ENCODE peak calls at places on chromosomes 2 and 18, in six cellular contexts. M, W, J, H, A and Q are unnamed samples.
A peak's percentile ranks its signal among the peaks of the same experiment; 100 is the strongest.

GRCh38 chr2:102001767-102002142 is 10.0 kb downstream of the IL1R2 start:
- DNase-seq in J (no peak), M (no peak), H (no peak), W (no peak), A (no peak), Q (no peak)

GRCh38 chr2:71923887-71924533 is 223.7 kb downstream of the CYP26B1 start:
- DNase-seq in J (no peak), M (peak; percentile 91), A (no peak), W (peak; percentile 46), H (peak; percentile 65), Q (peak; percentile 68)

GRCh38 chr18:53947092-53947640 is 277.3 kb downstream of the MBD2 start:
- DNase-seq in M (no peak), A (no peak), W (no peak), H (no peak), J (no peak), Q (no peak)

GRCh38 chr2:85468704-85469349 is 50.3 kb downstream of the SH2D6 start:
- DNase-seq in H (peak; percentile 58), A (no peak), M (peak; percentile 46), J (peak; percentile 58), W (peak; percentile 51), Q (peak; percentile 35)

GRCh38 chr2:239522740-239523119 is 121.9 kb upstream of the HDAC4 start:
- DNase-seq in H (no peak), W (no peak), A (peak; percentile 57), J (peak; percentile 35), M (no peak), Q (peak; percentile 13)

GRCh38 chr18:76984193-76985155 is 148.1 kb downstream of the MBP start:
- DNase-seq in H (no peak), A (no peak), W (no peak), J (no peak), M (no peak), Q (no peak)

GRCh38 chr2:207616185-207616584 is 9.0 kb downstream of the METTL21A start:
- DNase-seq in H (peak; percentile 80), J (no peak), W (peak; percentile 15), M (no peak), A (no peak), Q (no peak)

GRCh38 chr2:8312861-8313768 is 368.7 kb upstream of the ID2 start:
- DNase-seq in W (no peak), J (no peak), M (peak; percentile 39), H (peak; percentile 11), A (no peak), Q (no peak)

GRCh38 chr2:46248171-46248570 is 49.0 kb upstream of the EPAS1 start:
- DNase-seq in M (no peak), W (no peak), H (no peak), A (no peak), J (no peak), Q (no peak)

GRCh38 chr2:211845346-211846030 is 693.1 kb downstream of the ERBB4 start:
- DNase-seq in A (no peak), J (no peak), M (peak; percentile 16), H (no peak), W (no peak), Q (no peak)

GRCh38 chr2:113219525-113219888 is 45.7 kb downstream of the PSD4 start:
- DNase-seq in H (no peak), M (no peak), A (peak; percentile 34), W (no peak), J (no peak), Q (no peak)

GRCh38 chr18:44136326-44136725 is 544.4 kb upstream of the SETBP1 start:
- DNase-seq in A (no peak), J (no peak), W (no peak), H (no peak), M (no peak), Q (no peak)

GRCh38 chr18:63686871-63687270 is 15.9 kb upstream of the SERPINB11 start:
- DNase-seq in A (no peak), W (peak; percentile 43), J (no peak), M (no peak), H (no peak), Q (no peak)

GRCh38 chr2:35447816-35448215 is 907.8 kb upstream of the CRIM1 start:
- DNase-seq in J (no peak), M (no peak), H (no peak), W (no peak), A (no peak), Q (no peak)

GRCh38 chr18:21163647-21164625 is 52.3 kb upstream of the ROCK1 start:
- DNase-seq in A (no peak), J (no peak), W (peak; percentile 93), H (peak; percentile 93), M (no peak), Q (no peak)

GRCh38 chr2:101305044-101305443 is 3.5 kb downstream of the RNF149 start:
- DNase-seq in H (no peak), A (no peak), W (no peak), J (no peak), M (no peak), Q (no peak)

GRCh38 chr2:68743531-68743930 is 8.9 kb downstream of the ARHGAP25 start:
- DNase-seq in M (no peak), H (no peak), A (no peak), J (no peak), W (no peak), Q (no peak)

GRCh38 chr2:216017365-216017764 is 4.0 kb upstream of the MREG start:
- DNase-seq in H (peak; percentile 33), M (no peak), A (no peak), W (peak; percentile 25), J (no peak), Q (no peak)

GRCh38 chr2:71922091-71922490 is 225.6 kb downstream of the CYP26B1 start:
- DNase-seq in H (no peak), J (no peak), W (no peak), M (no peak), A (no peak), Q (no peak)

GRCh38 chr2:171810409-171810993 is 83.5 kb downstream of the SLC25A12 start:
- DNase-seq in J (no peak), W (no peak), M (no peak), A (no peak), H (peak; percentile 79), Q (no peak)

GRCh38 chr18:10374615-10375295 is 79.7 kb upstream of the APCDD1 start:
- DNase-seq in W (peak; percentile 63), A (no peak), M (peak; percentile 7), J (no peak), H (no peak), Q (no peak)

GRCh38 chr18:27144672-27145071 is 40.4 kb downstream of the CHST9 start:
- DNase-seq in M (no peak), W (no peak), H (no peak), J (no peak), A (no peak), Q (no peak)

GRCh38 chr2:47225061-47225783 is 70.1 kb upstream of the STPG4 start:
- DNase-seq in M (no peak), W (peak; percentile 88), J (peak; percentile 88), A (peak; percentile 84), H (peak; percentile 88), Q (peak; percentile 75)

GRCh38 chr2:29325544-29325943 is 210.3 kb downstream of the CLIP4 start:
- DNase-seq in H (no peak), A (no peak), M (no peak), W (no peak), J (no peak), Q (no peak)

GRCh38 chr2:8229546-8229986 is 452.3 kb upstream of the ID2 start:
- DNase-seq in H (peak; percentile 84), J (no peak), A (peak; percentile 80), W (peak; percentile 79), M (peak; percentile 45), Q (peak; percentile 70)

GRCh38 chr2:1246239-1246638 is 167.0 kb upstream of the TPO start:
- DNase-seq in W (no peak), H (no peak), M (no peak), J (no peak), A (no peak), Q (no peak)

GRCh38 chr2:169131587-169132512 is 62.5 kb downstream of the DHRS9 start:
- DNase-seq in W (peak; percentile 33), H (peak; percentile 41), J (no peak), A (no peak), M (peak; percentile 12), Q (no peak)

DNA sequence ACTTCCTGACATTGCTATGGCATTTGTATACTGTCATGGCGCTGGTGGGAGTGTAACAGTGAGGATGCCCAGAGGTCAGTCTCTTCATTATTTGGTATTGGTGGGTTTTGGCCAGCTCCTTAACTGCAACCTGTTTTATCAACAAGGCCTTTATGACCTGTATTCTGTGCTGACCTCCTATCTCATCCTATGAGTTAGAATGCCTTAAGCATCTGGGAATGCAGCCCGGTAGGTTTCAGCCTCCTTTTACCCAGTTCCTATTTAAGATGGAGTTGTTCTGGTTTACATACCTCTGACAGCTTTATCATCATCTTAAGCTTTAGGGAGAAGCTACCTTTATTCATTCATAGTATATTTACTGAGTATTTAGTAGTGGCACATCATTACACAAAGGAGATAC is 103.8 kb downstream of the RAPGEF4 start:
- DNase-seq in M (no peak), H (no peak), W (no peak), A (no peak), J (no peak), Q (no peak)
- H3K4me3 ChIP-seq in M (no peak overlapping the region), H (no peak overlapping the region), W (no peak overlapping the region), A (no peak overlapping the region), J (no peak overlapping the region), Q (no peak overlapping the region)

DNA sequence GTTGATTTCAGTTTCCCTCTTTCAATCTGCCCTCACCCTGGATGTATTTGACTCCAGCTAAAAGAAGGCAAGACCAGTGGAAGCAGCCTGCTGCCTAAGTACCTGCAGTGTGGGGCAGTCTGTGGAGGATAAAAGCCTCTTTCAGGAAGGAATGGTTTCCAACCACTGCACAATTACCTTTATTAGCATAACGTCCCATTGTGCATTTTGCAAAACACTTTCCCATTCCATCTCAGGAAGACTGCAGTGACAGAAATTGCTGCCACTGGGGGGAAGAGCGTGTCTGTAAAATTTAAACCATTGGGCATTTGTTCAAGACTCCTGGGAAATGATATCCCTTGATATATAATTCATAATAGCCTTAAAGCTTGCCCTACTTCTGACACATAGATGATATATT is 26.2 kb downstream of the CYRIA start:
- DNase-seq in W (no peak), J (no peak), M (peak; percentile 45), H (no peak), A (no peak), Q (no peak)
- H3K4me3 ChIP-seq in W (no peak overlapping the region), J (no peak overlapping the region), M (no peak overlapping the region), H (no peak overlapping the region), A (no peak overlapping the region), Q (no peak overlapping the region)

DNA sequence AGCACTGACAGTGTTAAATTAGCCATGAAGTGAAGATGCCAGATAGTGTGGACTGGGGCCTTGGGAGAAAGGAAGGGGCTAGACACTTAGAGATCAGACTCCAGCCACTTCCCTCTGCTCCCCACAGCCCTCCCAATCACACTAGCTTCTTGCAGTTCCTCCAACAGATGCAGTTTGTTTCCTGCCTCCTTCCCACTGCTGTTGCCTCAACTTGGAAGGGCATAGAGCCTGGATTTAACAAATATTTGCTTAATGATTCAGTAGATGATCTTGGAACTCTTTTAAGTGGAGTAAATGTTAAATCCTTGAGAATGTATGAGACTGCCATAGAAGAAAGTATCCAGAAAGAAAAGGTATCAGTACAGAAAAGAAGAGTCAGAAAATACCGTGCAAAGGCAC is 1.5 kb upstream of the BZW1 start:
- DNase-seq in J (no peak), W (peak; percentile 87), H (peak; percentile 93), M (no peak), A (no peak), Q (peak; percentile 48)
- H3K4me3 ChIP-seq in J (no peak overlapping the region), W (peak overlapping the region; percentile 66), H (peak overlapping the region; percentile 52), M (peak overlapping the region; percentile 96), A (peak overlapping the region; percentile 83), Q (peak overlapping the region; percentile 87)

GRCh38 chr2:189783927-189784867 is at the start of the genes ORMDL1 and PMS1:
- DNase-seq in M (peak; percentile 97), A (peak; percentile 99), W (peak; percentile 96), J (peak; percentile 97), H (peak; percentile 95), Q (peak; percentile 98)

GRCh38 chr2:189783451-189783926 is 650 bp downstream of the ORMDL1 start:
- DNase-seq in J (no peak), A (no peak), M (no peak), H (peak; percentile 49), W (peak; percentile 39), Q (no peak)

GRCh38 chr2:189782221-189782671 is 1.9 kb downstream of the ORMDL1 start:
- DNase-seq in M (no peak), A (no peak), J (no peak), H (peak; percentile 29), W (peak; percentile 69), Q (no peak)
- H3K4me3 ChIP-seq in M (peak overlapping the region; percentile 72), A (no peak overlapping the region), J (no peak overlapping the region), H (no peak overlapping the region), W (peak overlapping the region; percentile 82), Q (peak overlapping the region; percentile 75)